ENCODE peak calls at places on chromosomes 16 and 17, in nine cellular contexts. E, Z, L, D, M, S, C, N and O are unnamed samples.

GRCh38 chr16:48385272-48385953 is at the start of gene SIAH1:
- DNase-seq in D (peak), S (peak), M (peak), N (peak), Z (peak), C (peak), E (peak), L (peak), O (peak)

GRCh38 chr17:81395600-81396277 is 482 bp downstream of the BAHCC1 start:
- DNase-seq in S (no peak), D (no peak), Z (no peak), E (no peak), C (no peak), N (peak), M (no peak), L (no peak), O (no peak)

GRCh38 chr17:1998426-1998784 is 26.7 kb downstream of the RTN4RL1 start:
- DNase-seq in C (no peak), E (no peak), S (no peak), M (no peak), D (no peak), Z (no peak), L (no peak), N (peak), O (no peak)

GRCh38 chr17:17141279-17141678 is 64.9 kb downstream of the PLD6 start:
- DNase-seq in L (no peak), C (no peak), M (no peak), S (no peak), N (no peak), D (no peak), Z (no peak), E (no peak), O (peak)

GRCh38 chr16:46743232-46743719 is 4.9 kb downstream of the MYLK3 start:
- DNase-seq in S (no peak), L (peak), Z (no peak), N (peak), D (no peak), M (no peak), C (no peak), E (peak), O (peak)

GRCh38 chr17:6365187-6365943 is 69.6 kb downstream of the AIPL1 start:
- DNase-seq in D (no peak), E (no peak), L (no peak), M (no peak), Z (peak), C (peak), S (no peak), N (peak), O (no peak)

GRCh38 chr17:9529033-9529748 is 46.4 kb downstream of the STX8 start:
- DNase-seq in Z (peak), C (peak), D (no peak), E (no peak), N (peak), S (no peak), M (no peak), L (peak), O (no peak)

GRCh38 chr17:33661975-33662374 is 368.9 kb upstream of the ASIC2 start:
- DNase-seq in S (no peak), Z (no peak), L (no peak), D (no peak), M (no peak), N (no peak), E (no peak), C (no peak), O (no peak)

GRCh38 chr17:19613979-19614378 is 34.6 kb upstream of the ALDH3A2 start:
- DNase-seq in C (no peak), M (no peak), D (no peak), N (no peak), E (no peak), Z (no peak), S (no peak), L (no peak), O (no peak)

GRCh38 chr17:17661834-17662233 is 19.4 kb upstream of the RAI1 start:
- DNase-seq in C (no peak), L (no peak), E (no peak), M (no peak), D (no peak), S (no peak), Z (no peak), N (no peak), O (no peak)

GRCh38 chr16:69133555-69133954 is 1.1 kb downstream of the UTP4 start:
- DNase-seq in N (no peak), E (no peak), D (no peak), S (no peak), Z (no peak), L (peak), C (no peak), M (no peak), O (no peak)

GRCh38 chr17:37476431-37477130 is 13.1 kb upstream of the DUSP14 start:
- DNase-seq in E (no peak), D (no peak), S (no peak), L (no peak), Z (peak), C (peak), M (no peak), N (peak), O (no peak)

GRCh38 chr17:41610965-41611640 is 1.5 kb downstream of the KRT16 start:
- DNase-seq in Z (no peak), D (no peak), E (no peak), L (no peak), C (no peak), S (no peak), N (no peak), M (peak), O (no peak)

GRCh38 chr16:19113577-19114358 is at the start of gene ITPRIPL2:
- DNase-seq in E (peak), M (peak), Z (peak), C (peak), N (peak), D (peak), L (peak), S (peak), O (peak)

GRCh38 chr16:19499006-19499405 is 22.9 kb downstream of the GDE1 start:
- DNase-seq in E (no peak), M (no peak), C (no peak), N (no peak), S (no peak), Z (no peak), L (no peak), D (no peak), O (no peak)

GRCh38 chr16:75244844-75245758 is 6.3 kb downstream of the BCAR1 start:
- DNase-seq in D (peak), E (peak), C (peak), N (peak), Z (peak), M (peak), S (no peak), L (no peak), O (peak)

GRCh38 chr17:64622931-64623654 is 39.0 kb downstream of the SMURF2 start:
- DNase-seq in N (peak), L (no peak), D (no peak), M (no peak), E (no peak), Z (peak), S (no peak), C (peak), O (no peak)

GRCh38 chr17:61635913-61636432 is 45.0 kb upstream of the NACA2 start:
- DNase-seq in L (peak), Z (peak), M (no peak), S (no peak), D (no peak), E (peak), C (peak), N (peak), O (peak)

GRCh38 chr17:59160203-59161025 is 4.9 kb downstream of the PRR11 start:
- DNase-seq in L (no peak), M (no peak), D (no peak), Z (no peak), N (no peak), C (no peak), S (no peak), E (no peak), O (no peak)

GRCh38 chr17:82327289-82327688 is 6.3 kb downstream of the SECTM1 start:
- DNase-seq in L (no peak), S (no peak), D (no peak), M (no peak), E (no peak), N (no peak), Z (no peak), C (no peak), O (no peak)

GRCh38 chr17:64377769-64378282 is 12.8 kb downstream of the PECAM1 start:
- DNase-seq in M (no peak), N (peak), C (no peak), L (no peak), Z (no peak), D (no peak), E (no peak), S (no peak), O (no peak)

GRCh38 chr17:72119963-72120877 is 600 bp upstream of the SOX9 start:
- DNase-seq in L (no peak), S (no peak), C (peak), E (peak), D (peak), Z (no peak), N (peak), M (peak), O (peak)

GRCh38 chr16:57318240-57318970 is 33.9 kb upstream of the PLLP start:
- DNase-seq in N (peak), L (no peak), E (peak), Z (no peak), D (no peak), M (peak), C (no peak), S (no peak), O (no peak)

GRCh38 chr17:19703106-19703775 is 13.1 kb downstream of the SLC47A2 start:
- DNase-seq in M (no peak), E (peak), Z (no peak), D (no peak), L (no peak), N (no peak), C (no peak), S (no peak), O (no peak)

GRCh38 chr17:17134051-17134951 is 71.8 kb downstream of the PLD6 start:
- DNase-seq in M (peak), N (no peak), L (no peak), E (no peak), S (no peak), D (peak), C (no peak), Z (no peak), O (no peak)

GRCh38 chr16:84207869-84208268 is 16.9 kb downstream of the ADAD2 start:
- DNase-seq in M (no peak), D (no peak), L (no peak), S (no peak), Z (no peak), C (no peak), N (no peak), E (no peak), O (no peak)

GRCh38 chr17:2412561-2413021 is 11.7 kb upstream of the MNT start:
- DNase-seq in Z (no peak), L (no peak), N (peak), E (peak), C (no peak), M (no peak), D (peak), S (no peak), O (peak)

GRCh38 chr16:8417145-8417544 is 173.2 kb downstream of the TMEM114 start:
- DNase-seq in N (no peak), C (no peak), L (no peak), D (no peak), E (no peak), M (no peak), S (no peak), Z (no peak), O (no peak)

GRCh38 chr17:2721603-2722002 is 10.0 kb upstream of the CLUH start:
- DNase-seq in D (no peak), L (no peak), Z (no peak), C (no peak), E (no peak), S (no peak), M (no peak), N (no peak), O (no peak)

GRCh38 chr16:10754941-10755340 is 11.3 kb downstream of the NUBP1 start:
- DNase-seq in Z (no peak), N (peak), M (no peak), L (no peak), E (no peak), C (peak), S (no peak), D (no peak), O (no peak)

GRCh38 chr16:67248401-67249177 is at the start of gene SLC9A5:
- DNase-seq in L (peak), E (peak), C (no peak), N (peak), M (peak), Z (no peak), S (no peak), D (peak), O (peak)
- TF ChIP-seq CTCF in L (no peak), E (peak), C (peak), N (no peak), M (peak), Z (no peak), S (no peak), D (peak), O (no peak)

GRCh38 chr17:50550661-50551432 is 3.9 kb downstream of the SPATA20 start:
- DNase-seq in C (no peak), D (peak), S (peak), L (peak), E (peak), M (peak), N (peak), Z (peak), O (peak)
- TF ChIP-seq CTCF in C (peak), D (peak), S (peak), L (peak), E (peak), M (peak), N (peak), Z (peak), O (peak)

GRCh38 chr17:35892091-35892637 is 12.0 kb upstream of the CCL5 start:
- DNase-seq in D (no peak), E (no peak), S (no peak), C (no peak), L (no peak), Z (peak), M (no peak), N (peak), O (no peak)
- TF ChIP-seq CTCF in D (no peak), E (no peak), S (no peak), C (no peak), L (no peak), Z (no peak), M (no peak), N (no peak), O (no peak)

DNA sequence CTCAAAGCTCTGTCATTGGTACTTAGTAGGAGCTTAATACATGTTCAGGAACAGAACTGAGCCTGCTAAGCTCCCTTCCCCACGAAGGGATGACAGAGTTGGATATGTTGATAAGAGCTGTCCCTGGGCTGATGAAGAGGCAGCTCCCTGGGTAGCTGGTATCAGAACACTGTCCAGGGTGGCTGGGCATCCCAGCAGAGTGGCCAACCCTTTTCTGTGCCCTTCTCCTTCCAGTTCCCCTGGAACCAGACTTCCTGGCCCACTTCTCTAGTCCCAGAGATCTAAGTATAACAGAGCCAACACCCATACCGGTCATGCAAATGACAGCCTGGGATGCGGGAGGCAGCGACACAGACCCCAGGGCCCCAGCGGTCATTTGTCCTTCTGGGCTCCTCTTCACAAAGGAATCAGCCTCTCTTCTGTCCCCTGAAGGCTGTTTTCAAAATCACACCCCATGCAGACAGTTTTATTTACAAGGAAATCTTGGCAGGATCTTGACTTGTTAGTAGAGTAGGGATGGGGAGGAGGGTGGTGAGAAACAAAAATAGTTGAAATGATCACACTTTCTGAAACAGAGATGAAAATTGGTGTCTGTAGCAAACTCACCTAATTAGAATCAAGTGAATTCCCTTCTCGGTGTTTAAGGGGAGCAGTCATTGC is 1.4 kb upstream of the RHBDL3 start:
- DNase-seq in D (no peak), C (no peak), S (no peak), N (peak), L (no peak), E (no peak), M (no peak), Z (peak), O (no peak)
- TF ChIP-seq CTCF in D (no peak), C (no peak), S (no peak), N (no peak), L (peak), E (peak), M (no peak), Z (no peak), O (peak)

GRCh38 chr16:66487580-66488235 is 60.6 kb downstream of the BEAN1 start:
- DNase-seq in S (no peak), Z (no peak), D (no peak), C (no peak), L (no peak), E (peak), M (no peak), N (peak), O (no peak)

GRCh38 chr16:66491716-66492064 is 58.2 kb downstream of the TK2 start:
- DNase-seq in M (no peak), N (no peak), L (no peak), E (no peak), S (no peak), Z (no peak), D (no peak), C (no peak), O (no peak)

GRCh38 chr16:66490774-66491715 is 58.9 kb downstream of the TK2 start:
- DNase-seq in L (peak), C (no peak), Z (no peak), M (no peak), N (no peak), S (no peak), E (no peak), D (no peak), O (no peak)

GRCh38 chr16:66489818-66490217 is 60.1 kb downstream of the TK2 start:
- DNase-seq in Z (no peak), D (no peak), L (no peak), N (no peak), C (no peak), S (no peak), M (no peak), E (no peak), O (no peak)

GRCh38 chr16:66489385-66489784 is 60.5 kb downstream of the TK2 start:
- DNase-seq in S (no peak), N (no peak), E (no peak), D (no peak), Z (no peak), M (no peak), L (no peak), C (no peak), O (no peak)
- TF ChIP-seq CTCF in S (no peak), N (no peak), E (no peak), D (no peak), Z (no peak), M (no peak), L (no peak), C (no peak), O (no peak)